ENCODE peak calls at places on chromosomes 11 and 22, in seven cellular contexts. U is A549, Y is GM23248, A is endothelial cell of umbilical vein, R is SK-N-SH, T is GM23338, C is neuronal stem cell. E is an unnamed sample.

GRCh38 chr11:199782-200181 is 6.9 kb downstream of the SCGB1C1 start:
- DNase-seq in U (no peak), Y (no peak), A (no peak), R (no peak), T (peak; percentile 56), C (no peak), E (no peak)

GRCh38 chr22:44292521-44292920 is 20.2 kb downstream of the SHISAL1 start:
- DNase-seq in U (no peak), Y (no peak), A (no peak), R (no peak), T (no peak), C (no peak), E (no peak)

GRCh38 chr11:69371731-69372588 is 78.0 kb downstream of the MYEOV start:
- DNase-seq in U (no peak), Y (no peak), A (no peak), R (no peak), T (no peak), C (no peak), E (no peak)

GRCh38 chr11:5441414-5441813 is at the start of gene OR51I1:
- DNase-seq in U (no peak), Y (no peak), A (no peak), R (no peak), T (no peak), C (no peak), E (no peak)

GRCh38 chr11:125463590-125464265 is 32.3 kb downstream of the FEZ1 start:
- DNase-seq in U (no peak), Y (peak; percentile 44), A (no peak), R (no peak), T (no peak), C (no peak), E (no peak)

GRCh38 chr11:1936072-1936780 is 10.9 kb upstream of the MRPL23 start:
- DNase-seq in U (no peak), Y (no peak), A (no peak), R (peak; percentile 32), T (no peak), C (no peak), E (no peak)

GRCh38 chr11:119481021-119481666 is 58.2 kb upstream of the THY1 start:
- DNase-seq in U (peak; percentile 86), Y (peak; percentile 99), A (peak; percentile 60), R (peak; percentile 92), T (peak; percentile 86), C (peak; percentile 72), E (peak; percentile 85)

GRCh38 chr22:42353883-42354727 is 78.1 kb downstream of the NFAM1 start:
- DNase-seq in U (no peak), Y (peak; percentile 68), A (no peak), R (peak; percentile 77), T (peak; percentile 84), C (no peak), E (no peak)

GRCh38 chr11:69911310-69912160 is 92.3 kb upstream of the FGF3 start:
- DNase-seq in U (no peak), Y (no peak), A (no peak), R (no peak), T (no peak), C (no peak), E (no peak)

GRCh38 chr11:14384338-14384737 is 25.4 kb upstream of the RRAS2 start:
- DNase-seq in U (no peak), Y (peak; percentile 80), A (peak; percentile 13), R (no peak), T (no peak), C (no peak), E (no peak)

GRCh38 chr11:126413843-126414405 is 58.4 kb downstream of the ST3GAL4 start:
- DNase-seq in U (no peak), Y (no peak), A (no peak), R (no peak), T (no peak), C (no peak), E (no peak)

GRCh38 chr11:109374441-109374840 is 47.5 kb upstream of the C11orf87 start:
- DNase-seq in U (no peak), Y (no peak), A (no peak), R (no peak), T (no peak), C (no peak), E (no peak)

GRCh38 chr11:109374032-109374431 is 48.0 kb upstream of the C11orf87 start:
- DNase-seq in U (no peak), Y (no peak), A (no peak), R (no peak), T (no peak), C (no peak), E (no peak)

GRCh38 chr11:109378049-109378448 is 43.9 kb upstream of the C11orf87 start:
- DNase-seq in U (no peak), Y (no peak), A (no peak), R (no peak), T (no peak), C (no peak), E (no peak)

GRCh38 chr11:109371444-109372176 is 50.4 kb upstream of the C11orf87 start:
- DNase-seq in U (no peak), Y (peak; percentile 24), A (no peak), R (peak; percentile 20), T (no peak), C (no peak), E (no peak)

DNA sequence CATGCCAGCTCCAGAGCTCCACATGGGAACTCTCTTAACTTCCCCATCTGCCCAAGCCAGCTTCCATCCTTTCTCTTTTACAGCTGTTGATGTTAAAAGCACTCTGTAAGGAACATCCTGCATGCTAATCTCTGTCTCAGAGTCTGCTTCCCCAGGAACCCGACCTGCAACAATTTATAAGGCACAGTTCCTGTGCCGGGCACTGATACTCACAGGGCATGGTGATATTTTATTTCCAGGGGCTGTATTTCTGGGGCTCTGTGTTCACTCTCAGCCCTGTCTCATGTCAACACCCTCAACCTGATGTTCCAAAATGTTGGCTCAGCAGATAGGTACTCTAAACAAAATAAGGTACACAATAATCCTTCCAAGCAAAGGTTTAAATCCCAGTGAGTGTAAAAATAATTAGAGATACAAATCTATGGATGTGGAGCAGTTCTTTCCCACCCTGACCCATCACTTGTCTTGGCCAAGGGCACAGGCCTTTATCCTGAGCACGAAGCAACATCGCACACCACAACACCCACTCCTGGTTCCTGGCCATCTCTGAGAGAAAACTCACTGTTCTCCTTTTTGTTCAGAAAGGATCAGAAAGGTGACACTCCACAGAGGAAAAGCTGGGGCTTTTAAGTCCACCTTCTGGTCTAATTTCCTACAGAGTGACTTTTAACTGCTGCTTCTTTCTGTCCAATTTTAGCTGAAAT is 44.8 kb upstream of the C11orf87 start:
- DNase-seq in U (no peak), Y (no peak), A (no peak), R (no peak), T (peak; percentile 13), C (no peak), E (no peak)
- H3K4me2 ChIP-seq in U (no peak overlapping the region), Y (no peak overlapping the region), A (no peak overlapping the region), R (no peak overlapping the region), T (no peak overlapping the region), C (no peak overlapping the region), E (no peak overlapping the region)

DNA sequence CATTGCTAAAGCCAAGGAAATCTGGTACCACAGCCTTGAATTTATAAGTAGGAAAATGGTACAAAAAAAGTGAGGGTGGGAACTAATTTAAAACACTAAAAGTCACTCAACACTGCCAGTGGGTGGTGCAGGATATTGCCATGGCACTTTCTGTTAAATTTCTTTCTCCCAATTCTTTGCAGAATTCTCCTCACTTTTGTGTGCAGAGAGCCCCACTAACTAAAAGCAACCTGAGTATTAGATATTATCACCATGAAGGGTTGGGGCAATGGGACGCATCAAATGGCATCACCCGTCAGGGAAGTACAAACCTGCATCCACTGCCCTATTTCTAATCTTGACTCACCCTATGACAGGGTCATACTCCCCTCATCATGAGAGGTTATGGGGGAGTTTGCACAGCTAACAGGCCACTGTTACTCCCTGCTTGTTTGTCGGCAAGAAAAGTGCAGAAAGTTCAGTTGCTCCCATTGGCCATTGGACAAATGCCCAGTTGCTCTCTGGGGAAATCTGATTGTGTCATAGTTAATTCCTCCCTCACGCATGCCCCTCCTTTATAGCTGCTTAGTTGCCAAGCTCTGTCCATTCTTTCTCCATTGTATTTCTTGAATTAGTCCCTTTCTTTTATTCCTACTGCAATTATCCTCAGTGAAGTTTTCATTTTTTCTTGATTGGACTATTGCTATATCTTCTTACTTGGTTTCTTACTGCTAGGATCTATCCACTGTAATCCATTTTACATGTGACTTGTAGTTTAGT is 93.8 kb upstream of the BLID start:
- DNase-seq in U (peak; percentile 39), Y (peak; percentile 83), A (peak; percentile 87), R (peak; percentile 41), T (no peak), C (no peak), E (no peak)
- H3K4me2 ChIP-seq in U (peak overlapping the region; percentile 67), Y (peak overlapping the region; percentile 22), A (no peak overlapping the region), R (peak overlapping the region; percentile 54), T (no peak overlapping the region), C (no peak overlapping the region), E (no peak overlapping the region)

GRCh38 chr11:13166036-13166435 is 111.6 kb upstream of the BMAL1 start:
- DNase-seq in U (no peak), Y (peak; percentile 23), A (no peak), R (no peak), T (no peak), C (no peak), E (no peak)

GRCh38 chr11:13160302-13160701 is 117.3 kb upstream of the BMAL1 start:
- DNase-seq in U (no peak), Y (no peak), A (no peak), R (no peak), T (no peak), C (no peak), E (no peak)

DNA sequence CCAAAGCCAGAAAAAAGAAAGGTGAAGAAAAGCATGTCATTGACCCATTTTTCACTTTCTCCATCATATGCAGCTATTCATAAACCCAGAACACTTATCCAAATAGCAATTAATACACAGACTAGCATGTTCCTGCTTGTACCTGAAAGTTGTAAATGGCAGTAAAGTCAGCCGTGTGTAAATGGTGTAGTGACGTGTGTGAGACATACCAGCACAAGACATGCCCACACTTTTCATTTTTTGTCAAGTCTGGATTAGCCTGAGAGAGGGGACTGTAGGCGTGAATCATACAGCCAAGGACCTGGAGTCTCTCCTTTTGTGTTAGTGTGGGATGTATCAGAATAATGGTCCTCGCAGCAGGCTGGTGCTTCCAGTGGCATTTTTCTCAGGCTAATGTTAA is 116.8 kb upstream of the BMAL1 start:
- DNase-seq in U (no peak), Y (no peak), A (no peak), R (no peak), T (no peak), C (no peak), E (no peak)
- H3K4me2 ChIP-seq in U (no peak overlapping the region), Y (no peak overlapping the region), A (no peak overlapping the region), R (no peak overlapping the region), T (no peak overlapping the region), C (no peak overlapping the region), E (no peak overlapping the region)

GRCh38 chr11:73333626-73334199 is 25.6 kb downstream of the ARHGEF17 start:
- DNase-seq in U (no peak), Y (no peak), A (peak; percentile 36), R (no peak), T (no peak), C (no peak), E (no peak)

GRCh38 chr11:73338279-73338678 is 30.2 kb downstream of the ARHGEF17 start:
- DNase-seq in U (no peak), Y (no peak), A (no peak), R (no peak), T (no peak), C (no peak), E (no peak)

GRCh38 chr11:73333173-73333572 is 25.1 kb downstream of the ARHGEF17 start:
- DNase-seq in U (no peak), Y (no peak), A (no peak), R (no peak), T (no peak), C (no peak), E (no peak)

GRCh38 chr11:73334244-73335203 is 26.4 kb downstream of the ARHGEF17 start:
- DNase-seq in U (peak; percentile 51), Y (peak; percentile 86), A (peak; percentile 93), R (peak; percentile 83), T (no peak), C (no peak), E (no peak)

GRCh38 chr11:73335204-73335923 is 27.3 kb downstream of the ARHGEF17 start:
- DNase-seq in U (peak; percentile 73), Y (peak; percentile 77), A (peak; percentile 88), R (peak; percentile 83), T (peak; percentile 86), C (peak; percentile 89), E (peak; percentile 91)
- H3K4me2 ChIP-seq in U (peak overlapping the region; percentile 64), Y (peak overlapping the region; percentile 63), A (peak overlapping the region; percentile 31), R (peak overlapping the region; percentile 80), T (peak overlapping the region; percentile 24), C (no peak overlapping the region), E (no peak overlapping the region)